ENCODE peak calls at places on chromosome 1, in four cellular contexts. O is HT1080; P is NCI-H1436; E is stimulated activated CD4-positive, alpha-beta T cell treated with anti-CD3 and anti-CD28 coated beads, Interleukin-4, amount 100 ng/mL, for 1 hour. U is an unnamed sample.

GRCh38 chr1:219533280-219533679 is 79.6 kb downstream of the ZC3H11B start:
- DNase-seq in E (no peak), O (no peak), P (no peak), U (no peak)

GRCh38 chr1:214404571-214405213 is 123.7 kb downstream of the SMYD2 start:
- DNase-seq in O (peak), E (no peak), P (no peak), U (no peak)

GRCh38 chr1:43552813-43553212 is 22.1 kb downstream of the PTPRF start:
- DNase-seq in P (no peak), E (no peak), O (no peak), U (no peak)

GRCh38 chr1:218717611-218718010 is 372.5 kb downstream of the TGFB2 start:
- DNase-seq in O (peak), E (no peak), P (no peak), U (no peak)

GRCh38 chr1:174626031-174627020 is 178.6 kb downstream of the GPR52 start:
- DNase-seq in P (no peak), O (peak), E (no peak), U (no peak)

GRCh38 chr1:27672750-27673112 is 739 bp upstream of the IFI6 start:
- DNase-seq in O (peak), E (no peak), P (no peak), U (no peak)

GRCh38 chr1:184757891-184758290 is 3.2 kb upstream of the EDEM3 start:
- DNase-seq in P (no peak), O (no peak), E (no peak), U (no peak)

GRCh38 chr1:173410133-173410793 is 66.9 kb upstream of the PRDX6 start:
- DNase-seq in E (no peak), P (no peak), O (peak), U (peak)

GRCh38 chr1:40774266-40774998 is 9.2 kb upstream of the KCNQ4 start:
- DNase-seq in E (peak), O (no peak), P (peak), U (peak)

GRCh38 chr1:153532161-153532560 is 3.6 kb downstream of the S100A6 start:
- DNase-seq in P (no peak), E (peak), O (peak), U (no peak)

GRCh38 chr1:176903474-176903873 is 261.0 kb downstream of the ASTN1 start:
- DNase-seq in E (no peak), O (peak), P (no peak), U (no peak)

GRCh38 chr1:244080343-244080929 is 29.4 kb downstream of the ZBTB18 start:
- DNase-seq in P (no peak), E (no peak), O (no peak), U (no peak)

GRCh38 chr1:172287207-172287606 is 133.3 kb upstream of the C1orf105 start:
- DNase-seq in E (no peak), O (peak), P (no peak), U (no peak)

GRCh38 chr1:221435510-221435909 is 306.4 kb downstream of the DUSP10 start:
- DNase-seq in O (peak), P (peak), E (no peak), U (no peak)

GRCh38 chr1:12636098-12636950 is 7.6 kb upstream of the AADACL4 start:
- DNase-seq in P (no peak), O (no peak), E (no peak), U (no peak)